ENCODE peak calls at places on chromosomes 4 and X, in nine cellular contexts. One of them, this sample, is unnamed.

GRCh38 chr4:188275686-188276085 is 136.4 kb downstream of the TRIML1 start:
- DNase-seq in thyroid gland: no peak
- DNase-seq in H9: no peak
- DNase-seq in psoas muscle: no peak
- DNase-seq in bronchial epithelial cell: no peak
- DNase-seq in esophagus squamous epithelium: no peak
- DNase-seq in CD4-positive, alpha-beta T cell: no peak
- DNase-seq in heart right ventricle: no peak
- DNase-seq in upper lobe of right lung: no peak
- DNase-seq in this sample: no peak

GRCh38 chr4:147994076-147994475 is 262.2 kb downstream of the ARHGAP10 start:
- DNase-seq in bronchial epithelial cell: peak
- DNase-seq in H9: no peak
- DNase-seq in psoas muscle: no peak
- DNase-seq in thyroid gland: no peak
- DNase-seq in esophagus squamous epithelium: no peak
- DNase-seq in CD4-positive, alpha-beta T cell: no peak
- DNase-seq in heart right ventricle: no peak
- DNase-seq in upper lobe of right lung: no peak
- DNase-seq in this sample: no peak

GRCh38 chrX:68511255-68511654 is 12.4 kb downstream of the YIPF6 start:
- DNase-seq in CD4-positive, alpha-beta T cell: no peak
- DNase-seq in psoas muscle: no peak
- DNase-seq in thyroid gland: no peak
- DNase-seq in esophagus squamous epithelium: no peak
- DNase-seq in H9: no peak
- DNase-seq in heart right ventricle: peak
- DNase-seq in upper lobe of right lung: no peak
- DNase-seq in bronchial epithelial cell: peak
- DNase-seq in this sample: peak

GRCh38 chr4:172786039-172786792 is 382.4 kb upstream of the GALNT7 start:
- DNase-seq in esophagus squamous epithelium: no peak
- DNase-seq in psoas muscle: peak
- DNase-seq in heart right ventricle: no peak
- DNase-seq in CD4-positive, alpha-beta T cell: no peak
- DNase-seq in H9: no peak
- DNase-seq in upper lobe of right lung: no peak
- DNase-seq in thyroid gland: peak
- DNase-seq in bronchial epithelial cell: peak
- DNase-seq in this sample: no peak

GRCh38 chr4:105092356-105092755 is 54.3 kb upstream of the TET2 start:
- DNase-seq in thyroid gland: no peak
- DNase-seq in esophagus squamous epithelium: no peak
- DNase-seq in H9: no peak
- DNase-seq in heart right ventricle: no peak
- DNase-seq in CD4-positive, alpha-beta T cell: no peak
- DNase-seq in bronchial epithelial cell: peak
- DNase-seq in upper lobe of right lung: no peak
- DNase-seq in psoas muscle: no peak
- DNase-seq in this sample: peak

GRCh38 chr4:185304944-185305690 is 90.6 kb downstream of the LRP2BP start:
- DNase-seq in H9: peak
- DNase-seq in bronchial epithelial cell: no peak
- DNase-seq in CD4-positive, alpha-beta T cell: peak
- DNase-seq in esophagus squamous epithelium: no peak
- DNase-seq in heart right ventricle: peak
- DNase-seq in upper lobe of right lung: peak
- DNase-seq in psoas muscle: no peak
- DNase-seq in thyroid gland: peak
- DNase-seq in this sample: no peak

GRCh38 chrX:124280294-124280902 is 52.1 kb upstream of the TEX13D start:
- DNase-seq in thyroid gland: no peak
- DNase-seq in upper lobe of right lung: no peak
- DNase-seq in esophagus squamous epithelium: no peak
- DNase-seq in heart right ventricle: no peak
- DNase-seq in psoas muscle: no peak
- DNase-seq in CD4-positive, alpha-beta T cell: no peak
- DNase-seq in H9: no peak
- DNase-seq in bronchial epithelial cell: no peak
- DNase-seq in this sample: no peak

GRCh38 chr4:8202526-8203375 is 3.7 kb downstream of the SH3TC1 start:
- DNase-seq in CD4-positive, alpha-beta T cell: no peak
- DNase-seq in upper lobe of right lung: no peak
- DNase-seq in bronchial epithelial cell: no peak
- DNase-seq in esophagus squamous epithelium: no peak
- DNase-seq in heart right ventricle: no peak
- DNase-seq in psoas muscle: no peak
- DNase-seq in H9: no peak
- DNase-seq in thyroid gland: no peak
- DNase-seq in this sample: no peak

GRCh38 chr4:6917445-6918241 is 8.0 kb downstream of the TBC1D14 start:
- DNase-seq in thyroid gland: peak
- DNase-seq in esophagus squamous epithelium: peak
- DNase-seq in bronchial epithelial cell: peak
- DNase-seq in psoas muscle: peak
- DNase-seq in H9: peak
- DNase-seq in heart right ventricle: peak
- DNase-seq in upper lobe of right lung: peak
- DNase-seq in CD4-positive, alpha-beta T cell: no peak
- DNase-seq in this sample: peak

GRCh38 chr4:1795304-1796195 is 2.5 kb downstream of the FGFR3 start:
- DNase-seq in thyroid gland: no peak
- DNase-seq in CD4-positive, alpha-beta T cell: no peak
- DNase-seq in psoas muscle: no peak
- DNase-seq in heart right ventricle: no peak
- DNase-seq in bronchial epithelial cell: no peak
- DNase-seq in upper lobe of right lung: no peak
- DNase-seq in H9: no peak
- DNase-seq in esophagus squamous epithelium: no peak
- DNase-seq in this sample: no peak

GRCh38 chrX:139967300-139967699 is 2.0 kb upstream of the CXorf66 start:
- DNase-seq in bronchial epithelial cell: peak
- DNase-seq in heart right ventricle: no peak
- DNase-seq in CD4-positive, alpha-beta T cell: no peak
- DNase-seq in psoas muscle: no peak
- DNase-seq in upper lobe of right lung: no peak
- DNase-seq in esophagus squamous epithelium: no peak
- DNase-seq in H9: no peak
- DNase-seq in thyroid gland: no peak
- DNase-seq in this sample: no peak

GRCh38 chr4:79065262-79065661 is 126.0 kb upstream of the PAQR3 start:
- DNase-seq in esophagus squamous epithelium: no peak
- DNase-seq in heart right ventricle: peak
- DNase-seq in psoas muscle: no peak
- DNase-seq in thyroid gland: no peak
- DNase-seq in H9: no peak
- DNase-seq in upper lobe of right lung: no peak
- DNase-seq in CD4-positive, alpha-beta T cell: no peak
- DNase-seq in bronchial epithelial cell: no peak
- DNase-seq in this sample: no peak

GRCh38 chr4:39464886-39465501 is 6.1 kb downstream of the LIAS start:
- DNase-seq in bronchial epithelial cell: peak
- DNase-seq in H9: no peak
- DNase-seq in CD4-positive, alpha-beta T cell: no peak
- DNase-seq in upper lobe of right lung: no peak
- DNase-seq in thyroid gland: no peak
- DNase-seq in heart right ventricle: no peak
- DNase-seq in psoas muscle: no peak
- DNase-seq in esophagus squamous epithelium: no peak
- DNase-seq in this sample: no peak

GRCh38 chrX:12741416-12741815 is 49.8 kb upstream of the PRPS2 start:
- DNase-seq in psoas muscle: no peak
- DNase-seq in thyroid gland: no peak
- DNase-seq in bronchial epithelial cell: peak
- DNase-seq in heart right ventricle: no peak
- DNase-seq in CD4-positive, alpha-beta T cell: no peak
- DNase-seq in upper lobe of right lung: no peak
- DNase-seq in H9: no peak
- DNase-seq in esophagus squamous epithelium: no peak
- DNase-seq in this sample: no peak

GRCh38 chr4:87851332-87851731 is 18.6 kb downstream of the MEPE start:
- DNase-seq in psoas muscle: no peak
- DNase-seq in H9: no peak
- DNase-seq in heart right ventricle: no peak
- DNase-seq in esophagus squamous epithelium: no peak
- DNase-seq in CD4-positive, alpha-beta T cell: no peak
- DNase-seq in thyroid gland: no peak
- DNase-seq in upper lobe of right lung: no peak
- DNase-seq in bronchial epithelial cell: no peak
- DNase-seq in this sample: no peak

GRCh38 chr4:87853891-87854290 is 21.1 kb downstream of the MEPE start:
- DNase-seq in H9: no peak
- DNase-seq in upper lobe of right lung: no peak
- DNase-seq in heart right ventricle: no peak
- DNase-seq in bronchial epithelial cell: no peak
- DNase-seq in CD4-positive, alpha-beta T cell: no peak
- DNase-seq in esophagus squamous epithelium: no peak
- DNase-seq in psoas muscle: no peak
- DNase-seq in thyroid gland: no peak
- DNase-seq in this sample: no peak

GRCh38 chr4:87855540-87855939 is 22.8 kb downstream of the MEPE start:
- DNase-seq in bronchial epithelial cell: no peak
- DNase-seq in upper lobe of right lung: no peak
- DNase-seq in psoas muscle: no peak
- DNase-seq in heart right ventricle: no peak
- DNase-seq in esophagus squamous epithelium: no peak
- DNase-seq in H9: no peak
- DNase-seq in CD4-positive, alpha-beta T cell: no peak
- DNase-seq in thyroid gland: no peak
- DNase-seq in this sample: no peak

GRCh38 chr4:87851955-87852354 is 19.2 kb downstream of the MEPE start:
- DNase-seq in esophagus squamous epithelium: no peak
- DNase-seq in upper lobe of right lung: no peak
- DNase-seq in bronchial epithelial cell: no peak
- DNase-seq in H9: no peak
- DNase-seq in CD4-positive, alpha-beta T cell: no peak
- DNase-seq in heart right ventricle: no peak
- DNase-seq in psoas muscle: no peak
- DNase-seq in thyroid gland: no peak
- DNase-seq in this sample: no peak

GRCh38 chr4:87853108-87853507 is 20.3 kb downstream of the MEPE start:
- DNase-seq in CD4-positive, alpha-beta T cell: no peak
- DNase-seq in H9: no peak
- DNase-seq in psoas muscle: no peak
- DNase-seq in heart right ventricle: no peak
- DNase-seq in thyroid gland: no peak
- DNase-seq in bronchial epithelial cell: peak
- DNase-seq in upper lobe of right lung: no peak
- DNase-seq in esophagus squamous epithelium: no peak
- DNase-seq in this sample: no peak
- TF ChIP-seq CTCF in CD4-positive, alpha-beta T cell: peak
- TF ChIP-seq CTCF in H9: peak
- TF ChIP-seq CTCF in psoas muscle: peak
- TF ChIP-seq CTCF in heart right ventricle: peak
- TF ChIP-seq CTCF in thyroid gland: no peak
- TF ChIP-seq CTCF in bronchial epithelial cell: peak
- TF ChIP-seq CTCF in upper lobe of right lung: peak
- TF ChIP-seq CTCF in esophagus squamous epithelium: peak
- TF ChIP-seq CTCF in this sample: no peak

DNA sequence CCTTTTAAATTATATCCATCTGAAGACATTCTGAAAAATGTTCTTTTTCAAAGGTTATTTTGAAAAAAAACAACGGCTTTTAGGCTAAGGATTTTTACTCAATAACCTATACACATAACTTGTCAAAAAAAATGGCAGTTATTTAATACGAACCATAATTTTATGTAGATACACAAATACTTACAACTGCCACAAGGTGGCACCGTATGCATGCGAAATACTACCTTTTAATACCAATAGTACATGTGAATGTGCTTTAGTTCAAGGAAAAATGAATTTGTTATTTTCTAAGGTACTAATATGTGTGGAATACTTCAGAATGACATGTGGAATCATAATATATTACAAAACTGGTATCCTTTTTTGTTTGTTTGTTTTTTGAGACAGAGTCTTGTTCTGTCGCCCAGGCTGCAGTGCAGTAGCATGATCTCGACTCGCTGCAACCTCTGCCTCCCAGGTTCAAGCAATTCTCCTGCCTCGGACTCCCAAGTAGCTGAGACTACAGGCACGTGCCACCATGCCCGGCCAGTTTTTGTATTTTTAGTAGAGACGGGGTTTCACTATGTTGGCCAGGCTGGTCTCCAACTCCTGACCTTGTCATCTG is 4.6 kb upstream of the MAD2L1 start:
- DNase-seq in bronchial epithelial cell: peak
- DNase-seq in psoas muscle: no peak
- DNase-seq in H9: no peak
- DNase-seq in esophagus squamous epithelium: no peak
- DNase-seq in heart right ventricle: no peak
- DNase-seq in thyroid gland: no peak
- DNase-seq in CD4-positive, alpha-beta T cell: peak
- DNase-seq in upper lobe of right lung: no peak
- DNase-seq in this sample: no peak
- TF ChIP-seq CTCF in bronchial epithelial cell: peak
- TF ChIP-seq CTCF in psoas muscle: peak
- TF ChIP-seq CTCF in H9: peak
- TF ChIP-seq CTCF in esophagus squamous epithelium: peak
- TF ChIP-seq CTCF in heart right ventricle: peak
- TF ChIP-seq CTCF in thyroid gland: no peak
- TF ChIP-seq CTCF in CD4-positive, alpha-beta T cell: peak
- TF ChIP-seq CTCF in upper lobe of right lung: peak
- TF ChIP-seq CTCF in this sample: no peak

DNA sequence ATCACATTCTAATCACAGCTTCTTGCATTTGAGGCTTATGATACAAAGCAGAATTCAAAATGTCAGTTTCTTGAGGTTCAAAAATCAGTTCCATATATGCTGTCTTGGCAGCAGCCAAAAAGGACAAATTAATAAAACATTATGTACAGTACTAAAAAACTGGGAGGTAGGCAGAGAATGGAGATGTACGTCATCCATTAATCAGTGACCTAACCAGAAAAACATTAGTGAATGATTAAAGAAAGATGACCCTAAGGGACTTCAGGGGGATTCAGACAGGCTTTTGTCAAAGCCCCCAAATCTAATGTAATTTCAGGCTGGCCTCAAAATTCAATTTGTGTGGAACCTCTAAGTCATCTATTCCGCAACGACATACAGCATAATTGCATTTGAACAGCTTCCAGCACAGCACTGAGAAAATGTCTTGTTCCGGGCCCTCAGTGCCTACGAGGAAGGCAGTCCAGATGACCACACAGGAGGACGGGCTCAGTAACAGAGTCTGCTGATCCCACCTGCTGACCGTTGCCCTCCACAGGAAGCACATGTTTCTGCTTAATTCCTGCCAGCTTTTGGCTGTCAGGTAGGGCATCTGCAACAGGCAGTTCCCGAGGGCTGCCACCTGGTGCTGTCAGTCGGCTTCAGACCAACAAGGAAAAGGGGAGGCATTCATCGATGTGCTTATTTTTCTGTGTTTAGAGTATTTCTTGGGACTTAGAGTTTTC is 83.8 kb upstream of the HHIP start:
- DNase-seq in thyroid gland: no peak
- DNase-seq in upper lobe of right lung: no peak
- DNase-seq in CD4-positive, alpha-beta T cell: no peak
- DNase-seq in bronchial epithelial cell: no peak
- DNase-seq in psoas muscle: no peak
- DNase-seq in esophagus squamous epithelium: no peak
- DNase-seq in H9: peak
- DNase-seq in heart right ventricle: no peak
- DNase-seq in this sample: no peak
- TF ChIP-seq CTCF in thyroid gland: no peak
- TF ChIP-seq CTCF in upper lobe of right lung: no peak
- TF ChIP-seq CTCF in CD4-positive, alpha-beta T cell: no peak
- TF ChIP-seq CTCF in bronchial epithelial cell: no peak
- TF ChIP-seq CTCF in psoas muscle: no peak
- TF ChIP-seq CTCF in esophagus squamous epithelium: no peak
- TF ChIP-seq CTCF in H9: peak
- TF ChIP-seq CTCF in heart right ventricle: no peak
- TF ChIP-seq CTCF in this sample: no peak

GRCh38 chrX:15838017-15838416 is 16.6 kb downstream of the AP1S2 start:
- DNase-seq in CD4-positive, alpha-beta T cell: no peak
- DNase-seq in bronchial epithelial cell: no peak
- DNase-seq in thyroid gland: no peak
- DNase-seq in psoas muscle: no peak
- DNase-seq in H9: peak
- DNase-seq in upper lobe of right lung: no peak
- DNase-seq in heart right ventricle: no peak
- DNase-seq in esophagus squamous epithelium: no peak
- DNase-seq in this sample: no peak
- TF ChIP-seq CTCF in CD4-positive, alpha-beta T cell: no peak
- TF ChIP-seq CTCF in bronchial epithelial cell: no peak
- TF ChIP-seq CTCF in thyroid gland: no peak
- TF ChIP-seq CTCF in psoas muscle: no peak
- TF ChIP-seq CTCF in H9: peak
- TF ChIP-seq CTCF in upper lobe of right lung: no peak
- TF ChIP-seq CTCF in heart right ventricle: no peak
- TF ChIP-seq CTCF in esophagus squamous epithelium: peak
- TF ChIP-seq CTCF in this sample: no peak